ENCODE peak calls at places on chromosomes 16 and 17, in nine cellular contexts. Y, P, F, Z, K, I, T, W and D are unnamed samples.

GRCh38 chr17:64411999-64412771 is 21.5 kb upstream of the PECAM1 start:
- ATAC-seq in Y (no peak), P (peak; percentile 81), F (peak; percentile 86), Z (no peak), K (peak; percentile 77), I (no peak), T (peak; percentile 13), W (no peak), D (peak; percentile 87)

GRCh38 chr16:23092072-23092800 is 57.0 kb downstream of the USP31 start:
- ATAC-seq in Y (no peak), P (no peak), F (no peak), Z (no peak), K (no peak), I (no peak), T (no peak), W (no peak), D (no peak)

GRCh38 chr17:28500712-28501379 is 5.3 kb upstream of the FOXN1 start:
- ATAC-seq in Y (peak; percentile 40), P (no peak), F (no peak), Z (no peak), K (no peak), I (peak; percentile 38), T (no peak), W (no peak), D (peak; percentile 82)

GRCh38 chr16:11698271-11698689 is 30.0 kb downstream of the SNN start:
- ATAC-seq in Y (peak; percentile 39), P (no peak), F (peak; percentile 30), Z (no peak), K (peak; percentile 29), I (peak; percentile 79), T (peak; percentile 91), W (peak; percentile 79), D (no peak)

GRCh38 chr16:1054660-1055556 is 17.6 kb upstream of the SSTR5 start:
- ATAC-seq in Y (peak; percentile 91), P (peak; percentile 67), F (peak; percentile 82), Z (peak; percentile 74), K (peak; percentile 47), I (peak; percentile 37), T (peak; percentile 57), W (peak; percentile 46), D (no peak)

GRCh38 chr17:16997514-16998429 is 25.9 kb upstream of the TNFRSF13B start:
- ATAC-seq in Y (peak; percentile 83), P (no peak), F (peak; percentile 60), Z (peak; percentile 79), K (no peak), I (no peak), T (no peak), W (no peak), D (peak; percentile 54)

GRCh38 chr17:31068291-31068690 is 26.5 kb upstream of the NF1 start:
- ATAC-seq in Y (peak; percentile 51), P (no peak), F (peak; percentile 52), Z (peak; percentile 55), K (peak; percentile 67), I (no peak), T (peak; percentile 78), W (peak; percentile 80), D (peak; percentile 65)

GRCh38 chr17:30021708-30022317 is 80.4 kb downstream of the EFCAB5 start:
- ATAC-seq in Y (peak; percentile 69), P (no peak), F (no peak), Z (peak; percentile 73), K (peak; percentile 67), I (peak; percentile 53), T (peak; percentile 53), W (no peak), D (no peak)

GRCh38 chr17:4161179-4161559 is 18.2 kb downstream of the CYB5D2 start:
- ATAC-seq in Y (peak; percentile 61), P (peak; percentile 46), F (no peak), Z (peak; percentile 89), K (peak; percentile 55), I (no peak), T (no peak), W (no peak), D (no peak)

GRCh38 chr16:47599512-47599911 is 138.4 kb downstream of the PHKB start:
- ATAC-seq in Y (no peak), P (no peak), F (no peak), Z (no peak), K (no peak), I (no peak), T (no peak), W (no peak), D (no peak)

GRCh38 chr17:1029912-1030656 is 33.2 kb downstream of the TIMM22 start:
- ATAC-seq in Y (peak; percentile 40), P (peak; percentile 8), F (peak; percentile 39), Z (no peak), K (no peak), I (no peak), T (no peak), W (no peak), D (no peak)

GRCh38 chr17:34222732-34223486 is 32.2 kb upstream of the CCL2 start:
- ATAC-seq in Y (no peak), P (peak; percentile 75), F (no peak), Z (no peak), K (no peak), I (no peak), T (no peak), W (no peak), D (no peak)

GRCh38 chr17:41870097-41870496 is 4.9 kb upstream of the KLHL11 start:
- ATAC-seq in Y (no peak), P (no peak), F (no peak), Z (peak; percentile 1), K (no peak), I (no peak), T (no peak), W (no peak), D (no peak)

GRCh38 chr17:27544350-27545131 is 86.4 kb upstream of the LGALS9 start:
- ATAC-seq in Y (no peak), P (no peak), F (no peak), Z (no peak), K (no peak), I (peak; percentile 82), T (peak; percentile 86), W (peak; percentile 95), D (peak; percentile 91)

GRCh38 chr16:83895243-83895642 is 3.7 kb upstream of the MLYCD start:
- ATAC-seq in Y (no peak), P (no peak), F (no peak), Z (no peak), K (no peak), I (no peak), T (no peak), W (no peak), D (no peak)

GRCh38 chr17:28646039-28646754 is 1.2 kb upstream of the BLTP2 start:
- ATAC-seq in Y (no peak), P (no peak), F (no peak), Z (no peak), K (no peak), I (no peak), T (no peak), W (no peak), D (no peak)

GRCh38 chr16:87831421-87832136 is 37.7 kb downstream of the SLC7A5 start:
- ATAC-seq in Y (no peak), P (no peak), F (no peak), Z (peak; percentile 0), K (no peak), I (no peak), T (no peak), W (no peak), D (no peak)

GRCh38 chr17:12180644-12181261 is 160.1 kb downstream of the MAP2K4 start:
- ATAC-seq in Y (peak; percentile 81), P (peak; percentile 57), F (no peak), Z (peak; percentile 67), K (no peak), I (no peak), T (no peak), W (no peak), D (no peak)

GRCh38 chr16:57538235-57538711 is 1.9 kb upstream of the CCDC102A start:
- ATAC-seq in Y (no peak), P (no peak), F (no peak), Z (no peak), K (no peak), I (no peak), T (no peak), W (peak; percentile 64), D (peak; percentile 6)

GRCh38 chr17:58831780-58832179 is 76.1 kb downstream of the PPM1E start:
- ATAC-seq in Y (no peak), P (no peak), F (no peak), Z (no peak), K (no peak), I (no peak), T (no peak), W (no peak), D (no peak)

GRCh38 chr17:77999413-78000173 is 41.1 kb downstream of the TNRC6C start:
- ATAC-seq in Y (no peak), P (peak; percentile 22), F (no peak), Z (no peak), K (no peak), I (no peak), T (peak; percentile 68), W (peak; percentile 62), D (no peak)

GRCh38 chr17:48547839-48548686 is 3.2 kb upstream of the HOXB2 start:
- ATAC-seq in Y (no peak), P (no peak), F (no peak), Z (no peak), K (no peak), I (no peak), T (no peak), W (no peak), D (no peak)

GRCh38 chr17:55458977-55459376 is 37.3 kb upstream of the MMD start:
- ATAC-seq in Y (peak; percentile 77), P (no peak), F (no peak), Z (no peak), K (no peak), I (peak; percentile 98), T (peak; percentile 95), W (peak; percentile 99), D (peak; percentile 73)

GRCh38 chr17:43831633-43832032 is 1.3 kb downstream of the MPP3 start:
- ATAC-seq in Y (no peak), P (no peak), F (peak; percentile 86), Z (no peak), K (peak; percentile 76), I (no peak), T (no peak), W (no peak), D (no peak)

GRCh38 chr17:56599566-56599965 is 6.1 kb downstream of the NOG start:
- ATAC-seq in Y (no peak), P (no peak), F (no peak), Z (no peak), K (no peak), I (no peak), T (no peak), W (no peak), D (no peak)

GRCh38 chr17:77036136-77036840 is 104.5 kb upstream of the SEC14L1 start:
- ATAC-seq in Y (no peak), P (no peak), F (no peak), Z (no peak), K (no peak), I (no peak), T (no peak), W (no peak), D (peak; percentile 21)

GRCh38 chr17:70562137-70562536 is 392.8 kb downstream of the KCNJ2 start:
- ATAC-seq in Y (no peak), P (no peak), F (no peak), Z (no peak), K (no peak), I (no peak), T (no peak), W (no peak), D (no peak)

GRCh38 chr16:75572859-75573542 is 6.8 kb downstream of the GABARAPL2 start:
- ATAC-seq in Y (no peak), P (no peak), F (no peak), Z (no peak), K (no peak), I (no peak), T (no peak), W (no peak), D (no peak)

GRCh38 chr17:3308603-3309002 is 10.4 kb upstream of the OR3A1 start:
- ATAC-seq in Y (no peak), P (no peak), F (no peak), Z (no peak), K (no peak), I (no peak), T (no peak), W (no peak), D (no peak)

GRCh38 chr16:69563605-69564580 is 1.9 kb upstream of the NFAT5 start:
- ATAC-seq in Y (no peak), P (no peak), F (no peak), Z (no peak), K (no peak), I (peak; percentile 88), T (peak; percentile 83), W (peak; percentile 90), D (peak; percentile 79)

GRCh38 chr17:36614974-36615373 is 13.6 kb downstream of the MRM1 start:
- ATAC-seq in Y (no peak), P (no peak), F (no peak), Z (no peak), K (no peak), I (no peak), T (no peak), W (no peak), D (no peak)